ENCODE peak calls at places on chromosomes 13 and 19, in eight cellular contexts. One of them, this sample, is unnamed.

GRCh38 chr13:99191900-99192399 is 8.7 kb upstream of the UBAC2 start:
- DNase-seq in amniotic stem cell: no peak
- DNase-seq in GM20000: no peak
- DNase-seq in activated naive CD4-positive, alpha-beta T cell treated with anti-CD3 and anti-CD28 coated beads, Interleukin-2, amount 10 ng/mL, durations not matched to agents 7 days and 5 days: no peak
- DNase-seq in AG09319: no peak
- DNase-seq in stimulated activated CD4-positive, alpha-beta T cell treated with anti-CD3 and anti-CD28 coated beads, Interleukin-4, amount 100 ng/mL, for 1 hour: no peak
- DNase-seq in ACHN: no peak
- DNase-seq in left lobe of liver: no peak
- DNase-seq in this sample: no peak

GRCh38 chr13:110403721-110404120 is 96.6 kb downstream of the COL4A2 start:
- DNase-seq in amniotic stem cell: no peak
- DNase-seq in GM20000: no peak
- DNase-seq in activated naive CD4-positive, alpha-beta T cell treated with anti-CD3 and anti-CD28 coated beads, Interleukin-2, amount 10 ng/mL, durations not matched to agents 7 days and 5 days: no peak
- DNase-seq in AG09319: no peak
- DNase-seq in stimulated activated CD4-positive, alpha-beta T cell treated with anti-CD3 and anti-CD28 coated beads, Interleukin-4, amount 100 ng/mL, for 1 hour: no peak
- DNase-seq in ACHN: no peak
- DNase-seq in left lobe of liver: no peak
- DNase-seq in this sample: no peak

GRCh38 chr19:2552859-2553258 is 76.9 kb downstream of the GADD45B start:
- DNase-seq in amniotic stem cell: no peak
- DNase-seq in GM20000: peak
- DNase-seq in activated naive CD4-positive, alpha-beta T cell treated with anti-CD3 and anti-CD28 coated beads, Interleukin-2, amount 10 ng/mL, durations not matched to agents 7 days and 5 days: peak
- DNase-seq in AG09319: no peak
- DNase-seq in stimulated activated CD4-positive, alpha-beta T cell treated with anti-CD3 and anti-CD28 coated beads, Interleukin-4, amount 100 ng/mL, for 1 hour: peak
- DNase-seq in ACHN: no peak
- DNase-seq in left lobe of liver: no peak
- DNase-seq in this sample: no peak

GRCh38 chr19:532578-533484 is 1.3 kb downstream of the CDC34 start:
- DNase-seq in amniotic stem cell: peak
- DNase-seq in GM20000: peak
- DNase-seq in activated naive CD4-positive, alpha-beta T cell treated with anti-CD3 and anti-CD28 coated beads, Interleukin-2, amount 10 ng/mL, durations not matched to agents 7 days and 5 days: peak
- DNase-seq in AG09319: no peak
- DNase-seq in stimulated activated CD4-positive, alpha-beta T cell treated with anti-CD3 and anti-CD28 coated beads, Interleukin-4, amount 100 ng/mL, for 1 hour: no peak
- DNase-seq in ACHN: peak
- DNase-seq in left lobe of liver: peak
- DNase-seq in this sample: no peak

GRCh38 chr13:79904581-79904980 is 423.6 kb downstream of the NDFIP2 start:
- DNase-seq in amniotic stem cell: no peak
- DNase-seq in GM20000: no peak
- DNase-seq in activated naive CD4-positive, alpha-beta T cell treated with anti-CD3 and anti-CD28 coated beads, Interleukin-2, amount 10 ng/mL, durations not matched to agents 7 days and 5 days: no peak
- DNase-seq in AG09319: no peak
- DNase-seq in stimulated activated CD4-positive, alpha-beta T cell treated with anti-CD3 and anti-CD28 coated beads, Interleukin-4, amount 100 ng/mL, for 1 hour: no peak
- DNase-seq in ACHN: peak
- DNase-seq in left lobe of liver: no peak
- DNase-seq in this sample: no peak

GRCh38 chr13:36819064-36819810 is at the start of gene RFXAP:
- DNase-seq in amniotic stem cell: peak
- DNase-seq in GM20000: peak
- DNase-seq in activated naive CD4-positive, alpha-beta T cell treated with anti-CD3 and anti-CD28 coated beads, Interleukin-2, amount 10 ng/mL, durations not matched to agents 7 days and 5 days: peak
- DNase-seq in AG09319: peak
- DNase-seq in stimulated activated CD4-positive, alpha-beta T cell treated with anti-CD3 and anti-CD28 coated beads, Interleukin-4, amount 100 ng/mL, for 1 hour: peak
- DNase-seq in ACHN: peak
- DNase-seq in left lobe of liver: peak
- DNase-seq in this sample: peak

GRCh38 chr13:75196112-75196855 is 285.7 kb downstream of the TBC1D4 start:
- DNase-seq in amniotic stem cell: no peak
- DNase-seq in GM20000: no peak
- DNase-seq in activated naive CD4-positive, alpha-beta T cell treated with anti-CD3 and anti-CD28 coated beads, Interleukin-2, amount 10 ng/mL, durations not matched to agents 7 days and 5 days: no peak
- DNase-seq in AG09319: peak
- DNase-seq in stimulated activated CD4-positive, alpha-beta T cell treated with anti-CD3 and anti-CD28 coated beads, Interleukin-4, amount 100 ng/mL, for 1 hour: no peak
- DNase-seq in ACHN: no peak
- DNase-seq in left lobe of liver: no peak
- DNase-seq in this sample: no peak

GRCh38 chr13:95124959-95125358 is 176.3 kb downstream of the ABCC4 start:
- DNase-seq in amniotic stem cell: no peak
- DNase-seq in GM20000: no peak
- DNase-seq in activated naive CD4-positive, alpha-beta T cell treated with anti-CD3 and anti-CD28 coated beads, Interleukin-2, amount 10 ng/mL, durations not matched to agents 7 days and 5 days: no peak
- DNase-seq in AG09319: no peak
- DNase-seq in stimulated activated CD4-positive, alpha-beta T cell treated with anti-CD3 and anti-CD28 coated beads, Interleukin-4, amount 100 ng/mL, for 1 hour: no peak
- DNase-seq in ACHN: no peak
- DNase-seq in left lobe of liver: no peak
- DNase-seq in this sample: no peak

GRCh38 chr13:43009506-43009905 is 13.9 kb upstream of the DNAJC15 start:
- DNase-seq in amniotic stem cell: no peak
- DNase-seq in GM20000: no peak
- DNase-seq in activated naive CD4-positive, alpha-beta T cell treated with anti-CD3 and anti-CD28 coated beads, Interleukin-2, amount 10 ng/mL, durations not matched to agents 7 days and 5 days: no peak
- DNase-seq in AG09319: no peak
- DNase-seq in stimulated activated CD4-positive, alpha-beta T cell treated with anti-CD3 and anti-CD28 coated beads, Interleukin-4, amount 100 ng/mL, for 1 hour: no peak
- DNase-seq in ACHN: no peak
- DNase-seq in left lobe of liver: no peak
- DNase-seq in this sample: no peak

GRCh38 chr13:49373699-49374098 is 70.2 kb downstream of the CAB39L start:
- DNase-seq in amniotic stem cell: no peak
- DNase-seq in GM20000: no peak
- DNase-seq in activated naive CD4-positive, alpha-beta T cell treated with anti-CD3 and anti-CD28 coated beads, Interleukin-2, amount 10 ng/mL, durations not matched to agents 7 days and 5 days: no peak
- DNase-seq in AG09319: no peak
- DNase-seq in stimulated activated CD4-positive, alpha-beta T cell treated with anti-CD3 and anti-CD28 coated beads, Interleukin-4, amount 100 ng/mL, for 1 hour: no peak
- DNase-seq in ACHN: peak
- DNase-seq in left lobe of liver: no peak
- DNase-seq in this sample: no peak

GRCh38 chr19:6530385-6531162 is at the start of gene TNFSF9:
- DNase-seq in amniotic stem cell: peak
- DNase-seq in GM20000: peak
- DNase-seq in activated naive CD4-positive, alpha-beta T cell treated with anti-CD3 and anti-CD28 coated beads, Interleukin-2, amount 10 ng/mL, durations not matched to agents 7 days and 5 days: peak
- DNase-seq in AG09319: peak
- DNase-seq in stimulated activated CD4-positive, alpha-beta T cell treated with anti-CD3 and anti-CD28 coated beads, Interleukin-4, amount 100 ng/mL, for 1 hour: peak
- DNase-seq in ACHN: peak
- DNase-seq in left lobe of liver: peak
- DNase-seq in this sample: peak

GRCh38 chr13:78326608-78327007 is 276.7 kb downstream of the POU4F1 start:
- DNase-seq in amniotic stem cell: no peak
- DNase-seq in GM20000: no peak
- DNase-seq in activated naive CD4-positive, alpha-beta T cell treated with anti-CD3 and anti-CD28 coated beads, Interleukin-2, amount 10 ng/mL, durations not matched to agents 7 days and 5 days: no peak
- DNase-seq in AG09319: no peak
- DNase-seq in stimulated activated CD4-positive, alpha-beta T cell treated with anti-CD3 and anti-CD28 coated beads, Interleukin-4, amount 100 ng/mL, for 1 hour: no peak
- DNase-seq in ACHN: no peak
- DNase-seq in left lobe of liver: no peak
- DNase-seq in this sample: no peak

GRCh38 chr13:89571676-89572075 is 1775.8 kb upstream of the MIR17HG start:
- DNase-seq in amniotic stem cell: no peak
- DNase-seq in GM20000: no peak
- DNase-seq in activated naive CD4-positive, alpha-beta T cell treated with anti-CD3 and anti-CD28 coated beads, Interleukin-2, amount 10 ng/mL, durations not matched to agents 7 days and 5 days: no peak
- DNase-seq in AG09319: no peak
- DNase-seq in stimulated activated CD4-positive, alpha-beta T cell treated with anti-CD3 and anti-CD28 coated beads, Interleukin-4, amount 100 ng/mL, for 1 hour: no peak
- DNase-seq in ACHN: no peak
- DNase-seq in left lobe of liver: no peak
- DNase-seq in this sample: no peak

GRCh38 chr13:45296259-45296658 is 44.7 kb downstream of the TPT1 start:
- DNase-seq in amniotic stem cell: no peak
- DNase-seq in GM20000: no peak
- DNase-seq in activated naive CD4-positive, alpha-beta T cell treated with anti-CD3 and anti-CD28 coated beads, Interleukin-2, amount 10 ng/mL, durations not matched to agents 7 days and 5 days: no peak
- DNase-seq in AG09319: no peak
- DNase-seq in stimulated activated CD4-positive, alpha-beta T cell treated with anti-CD3 and anti-CD28 coated beads, Interleukin-4, amount 100 ng/mL, for 1 hour: no peak
- DNase-seq in ACHN: no peak
- DNase-seq in left lobe of liver: no peak
- DNase-seq in this sample: no peak

GRCh38 chr19:2171349-2172145 is 7.8 kb downstream of the DOT1L start:
- DNase-seq in amniotic stem cell: no peak
- DNase-seq in GM20000: peak
- DNase-seq in activated naive CD4-positive, alpha-beta T cell treated with anti-CD3 and anti-CD28 coated beads, Interleukin-2, amount 10 ng/mL, durations not matched to agents 7 days and 5 days: peak
- DNase-seq in AG09319: no peak
- DNase-seq in stimulated activated CD4-positive, alpha-beta T cell treated with anti-CD3 and anti-CD28 coated beads, Interleukin-4, amount 100 ng/mL, for 1 hour: peak
- DNase-seq in ACHN: no peak
- DNase-seq in left lobe of liver: no peak
- DNase-seq in this sample: peak

GRCh38 chr19:50702870-50703829 is 16.5 kb downstream of the SHANK1 start:
- DNase-seq in amniotic stem cell: no peak
- DNase-seq in GM20000: no peak
- DNase-seq in activated naive CD4-positive, alpha-beta T cell treated with anti-CD3 and anti-CD28 coated beads, Interleukin-2, amount 10 ng/mL, durations not matched to agents 7 days and 5 days: no peak
- DNase-seq in AG09319: no peak
- DNase-seq in stimulated activated CD4-positive, alpha-beta T cell treated with anti-CD3 and anti-CD28 coated beads, Interleukin-4, amount 100 ng/mL, for 1 hour: no peak
- DNase-seq in ACHN: peak
- DNase-seq in left lobe of liver: no peak
- DNase-seq in this sample: no peak

GRCh38 chr13:51935326-51936171 is 73.8 kb downstream of the CCDC70 start:
- DNase-seq in amniotic stem cell: no peak
- DNase-seq in GM20000: no peak
- DNase-seq in activated naive CD4-positive, alpha-beta T cell treated with anti-CD3 and anti-CD28 coated beads, Interleukin-2, amount 10 ng/mL, durations not matched to agents 7 days and 5 days: no peak
- DNase-seq in AG09319: no peak
- DNase-seq in stimulated activated CD4-positive, alpha-beta T cell treated with anti-CD3 and anti-CD28 coated beads, Interleukin-4, amount 100 ng/mL, for 1 hour: no peak
- DNase-seq in ACHN: peak
- DNase-seq in left lobe of liver: no peak
- DNase-seq in this sample: peak

GRCh38 chr19:6532244-6532999 is 1.6 kb downstream of the TNFSF9 start:
- DNase-seq in amniotic stem cell: no peak
- DNase-seq in GM20000: peak
- DNase-seq in activated naive CD4-positive, alpha-beta T cell treated with anti-CD3 and anti-CD28 coated beads, Interleukin-2, amount 10 ng/mL, durations not matched to agents 7 days and 5 days: peak
- DNase-seq in AG09319: no peak
- DNase-seq in stimulated activated CD4-positive, alpha-beta T cell treated with anti-CD3 and anti-CD28 coated beads, Interleukin-4, amount 100 ng/mL, for 1 hour: no peak
- DNase-seq in ACHN: no peak
- DNase-seq in left lobe of liver: no peak
- DNase-seq in this sample: no peak

GRCh38 chr13:59409211-59409610 is 754.5 kb downstream of the DIAPH3 start:
- DNase-seq in amniotic stem cell: no peak
- DNase-seq in GM20000: no peak
- DNase-seq in activated naive CD4-positive, alpha-beta T cell treated with anti-CD3 and anti-CD28 coated beads, Interleukin-2, amount 10 ng/mL, durations not matched to agents 7 days and 5 days: no peak
- DNase-seq in AG09319: no peak
- DNase-seq in stimulated activated CD4-positive, alpha-beta T cell treated with anti-CD3 and anti-CD28 coated beads, Interleukin-4, amount 100 ng/mL, for 1 hour: no peak
- DNase-seq in ACHN: no peak
- DNase-seq in left lobe of liver: no peak
- DNase-seq in this sample: peak

GRCh38 chr13:74026753-74027152 is 107.5 kb downstream of the KLF12 start:
- DNase-seq in amniotic stem cell: no peak
- DNase-seq in GM20000: peak
- DNase-seq in activated naive CD4-positive, alpha-beta T cell treated with anti-CD3 and anti-CD28 coated beads, Interleukin-2, amount 10 ng/mL, durations not matched to agents 7 days and 5 days: peak
- DNase-seq in AG09319: no peak
- DNase-seq in stimulated activated CD4-positive, alpha-beta T cell treated with anti-CD3 and anti-CD28 coated beads, Interleukin-4, amount 100 ng/mL, for 1 hour: peak
- DNase-seq in ACHN: peak
- DNase-seq in left lobe of liver: no peak
- DNase-seq in this sample: peak

This sample was measured in iPS-NIHi11.